ENCODE peak calls at places on chromosome 14, in five cellular contexts. One of them, this sample, is unnamed.

GRCh38 chr14:53491256-53491905 is 338.3 kb upstream of the DDHD1 start:
- DNase-seq in dorsolateral prefrontal cortex: no peak
- DNase-seq in keratinocyte: no peak
- DNase-seq in fibroblast of pulmonary artery: no peak
- DNase-seq in spleen: no peak
- DNase-seq in this sample: no peak

GRCh38 chr14:102316048-102316745 is 3.3 kb upstream of the ZNF839 start:
- DNase-seq in dorsolateral prefrontal cortex: no peak
- DNase-seq in keratinocyte: no peak
- DNase-seq in fibroblast of pulmonary artery: peak
- DNase-seq in spleen: peak
- DNase-seq in this sample: no peak

GRCh38 chr14:87888136-87888999 is 104.6 kb downstream of the GALC start:
- DNase-seq in dorsolateral prefrontal cortex: no peak
- DNase-seq in keratinocyte: no peak
- DNase-seq in fibroblast of pulmonary artery: peak
- DNase-seq in spleen: no peak
- DNase-seq in this sample: no peak

GRCh38 chr14:75418779-75419768 is 8.7 kb upstream of the JDP2 start:
- DNase-seq in dorsolateral prefrontal cortex: no peak
- DNase-seq in keratinocyte: no peak
- DNase-seq in fibroblast of pulmonary artery: no peak
- DNase-seq in spleen: no peak
- DNase-seq in this sample: no peak

GRCh38 chr14:90381999-90382451 is 14.8 kb upstream of the CALM1 start:
- DNase-seq in dorsolateral prefrontal cortex: no peak
- DNase-seq in keratinocyte: no peak
- DNase-seq in fibroblast of pulmonary artery: no peak
- DNase-seq in spleen: no peak
- DNase-seq in this sample: no peak

GRCh38 chr14:35331605-35332516 is 39.7 kb downstream of the PSMA6 start:
- DNase-seq in dorsolateral prefrontal cortex: no peak
- DNase-seq in keratinocyte: peak
- DNase-seq in fibroblast of pulmonary artery: peak
- DNase-seq in spleen: no peak
- DNase-seq in this sample: no peak

GRCh38 chr14:64113279-64113678 is 180.9 kb downstream of the ESR2 start:
- DNase-seq in dorsolateral prefrontal cortex: no peak
- DNase-seq in keratinocyte: no peak
- DNase-seq in fibroblast of pulmonary artery: no peak
- DNase-seq in spleen: no peak
- DNase-seq in this sample: no peak

GRCh38 chr14:101005447-101005846 is 101.9 kb upstream of the RTL1 start:
- DNase-seq in dorsolateral prefrontal cortex: no peak
- DNase-seq in keratinocyte: no peak
- DNase-seq in fibroblast of pulmonary artery: no peak
- DNase-seq in spleen: peak
- DNase-seq in this sample: no peak

GRCh38 chr14:99540196-99541032 is 59.2 kb downstream of the CCNK start:
- DNase-seq in dorsolateral prefrontal cortex: no peak
- DNase-seq in keratinocyte: no peak
- DNase-seq in fibroblast of pulmonary artery: no peak
- DNase-seq in spleen: no peak
- DNase-seq in this sample: no peak

GRCh38 chr14:60206837-60207533 is 41.8 kb upstream of the DHRS7 start:
- DNase-seq in dorsolateral prefrontal cortex: no peak
- DNase-seq in keratinocyte: no peak
- DNase-seq in fibroblast of pulmonary artery: no peak
- DNase-seq in spleen: no peak
- DNase-seq in this sample: no peak

GRCh38 chr14:54651018-54651351 is 84.1 kb downstream of the SAMD4A start:
- DNase-seq in dorsolateral prefrontal cortex: no peak
- DNase-seq in keratinocyte: no peak
- DNase-seq in fibroblast of pulmonary artery: no peak
- DNase-seq in spleen: no peak
- DNase-seq in this sample: no peak

GRCh38 chr14:54225457-54225856 is 171.3 kb upstream of the CDKN3 start:
- DNase-seq in dorsolateral prefrontal cortex: no peak
- DNase-seq in keratinocyte: no peak
- DNase-seq in fibroblast of pulmonary artery: no peak
- DNase-seq in spleen: no peak
- DNase-seq in this sample: no peak

GRCh38 chr14:54565236-54566151 is 1.4 kb upstream of the SAMD4A start:
- DNase-seq in dorsolateral prefrontal cortex: peak
- DNase-seq in keratinocyte: no peak
- DNase-seq in fibroblast of pulmonary artery: peak
- DNase-seq in spleen: peak
- DNase-seq in this sample: peak

GRCh38 chr14:80059041-80059440 is 152.3 kb downstream of the DIO2 start:
- DNase-seq in dorsolateral prefrontal cortex: no peak
- DNase-seq in keratinocyte: no peak
- DNase-seq in fibroblast of pulmonary artery: no peak
- DNase-seq in spleen: no peak
- DNase-seq in this sample: no peak

GRCh38 chr14:80055226-80055625 is 156.1 kb downstream of the DIO2 start:
- DNase-seq in dorsolateral prefrontal cortex: no peak
- DNase-seq in keratinocyte: no peak
- DNase-seq in fibroblast of pulmonary artery: peak
- DNase-seq in spleen: no peak
- DNase-seq in this sample: no peak

GRCh38 chr14:80054020-80054419 is 157.3 kb downstream of the DIO2 start:
- DNase-seq in dorsolateral prefrontal cortex: no peak
- DNase-seq in keratinocyte: no peak
- DNase-seq in fibroblast of pulmonary artery: no peak
- DNase-seq in spleen: no peak
- DNase-seq in this sample: no peak

DNA sequence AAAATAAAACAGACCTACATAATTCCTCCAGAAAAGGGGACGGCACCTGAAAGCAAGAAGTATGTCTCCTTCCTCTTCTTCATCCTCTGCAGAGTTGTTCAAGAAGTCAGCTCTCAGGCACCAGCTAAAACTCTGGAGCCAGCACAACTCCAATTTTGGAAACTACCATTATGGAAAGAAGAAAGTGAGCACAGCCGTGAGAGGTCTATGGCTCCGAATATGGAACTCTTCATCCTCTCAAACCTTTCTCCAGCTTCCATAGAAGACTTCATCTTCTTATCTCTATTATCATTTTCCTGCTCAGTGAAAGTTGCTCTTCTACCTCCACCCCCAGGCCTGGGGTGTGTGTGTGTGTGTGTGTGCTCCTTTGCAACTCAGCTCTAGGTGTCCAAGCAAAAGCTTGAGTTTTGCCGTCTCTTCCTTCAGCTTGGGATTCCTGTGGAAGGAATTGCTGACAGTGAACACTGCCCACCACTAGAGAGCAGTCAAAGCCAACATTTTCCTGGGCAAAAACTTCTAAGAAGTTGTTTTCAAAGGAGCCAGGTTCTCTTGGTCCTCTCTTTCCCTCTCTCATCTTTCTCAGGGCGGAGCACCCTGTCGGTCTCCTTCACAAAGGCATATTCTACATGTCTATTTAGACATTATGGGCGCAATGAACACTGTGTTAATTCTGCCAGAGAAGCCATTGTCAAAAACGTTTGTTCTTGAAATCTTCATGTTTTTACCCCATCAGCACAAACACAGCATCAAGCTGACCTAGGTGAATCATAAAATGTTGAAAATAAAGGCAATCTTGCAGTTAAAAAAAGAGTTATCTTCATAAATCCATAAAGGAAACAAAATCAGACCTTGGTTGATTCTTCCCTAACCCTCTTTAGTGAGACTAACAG is 155.1 kb downstream of the DIO2 start:
- DNase-seq in dorsolateral prefrontal cortex: peak
- DNase-seq in keratinocyte: no peak
- DNase-seq in fibroblast of pulmonary artery: peak
- DNase-seq in spleen: no peak
- DNase-seq in this sample: no peak
- TF ChIP-seq CTCF in dorsolateral prefrontal cortex: peak
- TF ChIP-seq CTCF in keratinocyte: peak
- TF ChIP-seq CTCF in fibroblast of pulmonary artery: peak
- TF ChIP-seq CTCF in spleen: peak
- TF ChIP-seq CTCF in this sample: no peak

DNA sequence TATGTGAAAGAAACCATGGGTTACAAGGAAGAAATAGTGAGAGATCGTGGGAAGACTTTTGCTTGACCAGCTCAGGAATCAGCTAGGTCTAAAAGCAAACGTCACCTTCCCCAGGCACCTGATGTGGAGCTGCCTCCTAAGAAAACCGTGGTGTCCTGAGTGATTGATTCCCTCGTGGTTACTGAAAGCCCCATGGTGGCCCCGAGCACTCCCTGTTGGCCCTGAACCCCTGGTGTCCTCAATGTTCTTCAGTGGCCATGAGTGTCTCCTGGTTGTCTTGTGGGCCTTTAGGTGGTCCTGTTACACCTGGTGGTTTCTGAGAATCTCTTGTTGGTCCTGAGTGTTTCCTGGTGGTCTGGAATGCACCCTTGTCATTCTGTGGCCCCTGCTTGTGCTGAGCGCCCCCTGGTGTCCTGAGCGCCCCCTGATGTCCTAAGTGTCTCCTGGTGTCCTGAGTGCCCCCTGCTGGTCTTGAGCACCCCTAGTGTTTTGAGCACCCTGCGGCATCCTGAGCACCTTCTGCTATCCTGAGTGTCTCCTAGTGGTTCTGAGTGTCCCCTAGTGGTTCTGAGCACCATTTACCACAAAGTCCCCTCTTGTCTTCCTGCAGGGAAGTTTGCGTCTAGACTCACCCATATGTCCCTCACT is 518.7 kb downstream of the TMEM121 start:
- DNase-seq in dorsolateral prefrontal cortex: no peak
- DNase-seq in keratinocyte: no peak
- DNase-seq in fibroblast of pulmonary artery: no peak
- DNase-seq in spleen: peak
- DNase-seq in this sample: peak
- TF ChIP-seq CTCF in dorsolateral prefrontal cortex: no peak
- TF ChIP-seq CTCF in keratinocyte: peak
- TF ChIP-seq CTCF in fibroblast of pulmonary artery: no peak
- TF ChIP-seq CTCF in spleen: peak
- TF ChIP-seq CTCF in this sample: peak

GRCh38 chr14:92656306-92656705 is 92.1 kb downstream of the LGMN start:
- DNase-seq in dorsolateral prefrontal cortex: no peak
- DNase-seq in keratinocyte: no peak
- DNase-seq in fibroblast of pulmonary artery: no peak
- DNase-seq in spleen: no peak
- DNase-seq in this sample: no peak
- TF ChIP-seq CTCF in dorsolateral prefrontal cortex: no peak
- TF ChIP-seq CTCF in keratinocyte: no peak
- TF ChIP-seq CTCF in fibroblast of pulmonary artery: peak
- TF ChIP-seq CTCF in spleen: no peak
- TF ChIP-seq CTCF in this sample: no peak

DNA sequence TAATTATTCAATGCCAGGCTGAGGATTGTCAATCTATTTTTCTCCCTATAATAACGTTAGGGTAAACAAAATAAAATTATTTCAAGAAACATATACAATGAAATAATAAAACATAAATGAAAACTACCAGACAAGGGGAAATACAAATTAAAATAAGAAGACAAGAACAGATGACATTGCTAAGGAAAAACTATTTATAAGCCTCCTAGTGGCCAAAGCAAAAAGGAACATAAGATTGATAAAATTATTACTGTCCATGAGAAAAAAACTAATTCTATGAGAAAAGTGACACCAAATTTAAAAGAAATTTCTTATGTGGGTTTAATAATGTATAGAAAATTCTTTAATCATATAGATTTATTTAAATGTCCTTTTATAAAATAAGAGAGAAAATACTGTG is 294.7 kb downstream of the TTC6 start:
- DNase-seq in dorsolateral prefrontal cortex: no peak
- DNase-seq in keratinocyte: no peak
- DNase-seq in fibroblast of pulmonary artery: no peak
- DNase-seq in spleen: no peak
- DNase-seq in this sample: no peak
- TF ChIP-seq CTCF in dorsolateral prefrontal cortex: no peak
- TF ChIP-seq CTCF in keratinocyte: no peak
- TF ChIP-seq CTCF in fibroblast of pulmonary artery: peak
- TF ChIP-seq CTCF in spleen: no peak
- TF ChIP-seq CTCF in this sample: no peak